ENCODE peak calls at places on chromosomes 12 and 14, in six cellular contexts. One of them, this sample, is unnamed.

GRCh38 chr14:43175896-43176295 is 1331.2 kb downstream of the FSCB start:
- DNase-seq in transverse colon: no peak
- DNase-seq in right lobe of liver: no peak
- DNase-seq in tibial nerve: no peak
- DNase-seq in H1: no peak
- DNase-seq in Peyer's patch: no peak
- DNase-seq in this sample: no peak

GRCh38 chr12:42766754-42767153 is 177.2 kb upstream of the PRICKLE1 start:
- DNase-seq in right lobe of liver: no peak
- DNase-seq in Peyer's patch: no peak
- DNase-seq in tibial nerve: no peak
- DNase-seq in H1: no peak
- DNase-seq in transverse colon: no peak
- DNase-seq in this sample: no peak

GRCh38 chr12:83664650-83665049 is 977.9 kb downstream of the TMTC2 start:
- DNase-seq in H1: no peak
- DNase-seq in Peyer's patch: no peak
- DNase-seq in tibial nerve: no peak
- DNase-seq in transverse colon: no peak
- DNase-seq in right lobe of liver: no peak
- DNase-seq in this sample: no peak

GRCh38 chr12:8030189-8030588 is 2.3 kb upstream of the FOXJ2 start:
- DNase-seq in H1: no peak
- DNase-seq in right lobe of liver: no peak
- DNase-seq in transverse colon: no peak
- DNase-seq in tibial nerve: no peak
- DNase-seq in Peyer's patch: no peak
- DNase-seq in this sample: no peak

GRCh38 chr14:95058491-95058890 is 98.8 kb downstream of the DICER1 start:
- DNase-seq in tibial nerve: no peak
- DNase-seq in transverse colon: no peak
- DNase-seq in H1: no peak
- DNase-seq in Peyer's patch: no peak
- DNase-seq in right lobe of liver: no peak
- DNase-seq in this sample: no peak

GRCh38 chr12:3157581-3158328 is 80.6 kb downstream of the TSPAN9 start:
- DNase-seq in right lobe of liver: no peak
- DNase-seq in Peyer's patch: peak; percentile 22
- DNase-seq in transverse colon: no peak
- DNase-seq in tibial nerve: no peak
- DNase-seq in H1: no peak
- DNase-seq in this sample: no peak

GRCh38 chr12:50625029-50625875 is 120.5 kb downstream of the DIP2B start:
- DNase-seq in right lobe of liver: no peak
- DNase-seq in transverse colon: no peak
- DNase-seq in tibial nerve: no peak
- DNase-seq in H1: no peak
- DNase-seq in Peyer's patch: no peak
- DNase-seq in this sample: no peak

GRCh38 chr12:69055706-69056105 is 122.7 kb upstream of the CPM start:
- DNase-seq in transverse colon: no peak
- DNase-seq in Peyer's patch: no peak
- DNase-seq in H1: no peak
- DNase-seq in tibial nerve: no peak
- DNase-seq in right lobe of liver: no peak
- DNase-seq in this sample: no peak

GRCh38 chr12:47881826-47882427 is 22.9 kb downstream of the VDR start:
- DNase-seq in right lobe of liver: no peak
- DNase-seq in tibial nerve: no peak
- DNase-seq in transverse colon: no peak
- DNase-seq in Peyer's patch: peak; percentile 68
- DNase-seq in H1: no peak
- DNase-seq in this sample: peak; percentile 59

GRCh38 chr12:75378354-75378753 is 12.5 kb upstream of the GLIPR1L2 start:
- DNase-seq in right lobe of liver: no peak
- DNase-seq in transverse colon: no peak
- DNase-seq in tibial nerve: no peak
- DNase-seq in H1: no peak
- DNase-seq in Peyer's patch: no peak
- DNase-seq in this sample: no peak

GRCh38 chr12:90712671-90713070 is 242.3 kb downstream of the CCER1 start:
- DNase-seq in Peyer's patch: no peak
- DNase-seq in tibial nerve: no peak
- DNase-seq in transverse colon: no peak
- DNase-seq in H1: no peak
- DNase-seq in right lobe of liver: no peak
- DNase-seq in this sample: peak; percentile 10

GRCh38 chr12:45421736-45422135 is 205.8 kb downstream of the ANO6 start:
- DNase-seq in tibial nerve: no peak
- DNase-seq in right lobe of liver: no peak
- DNase-seq in H1: no peak
- DNase-seq in Peyer's patch: no peak
- DNase-seq in transverse colon: no peak
- DNase-seq in this sample: no peak

GRCh38 chr12:31849090-31849687 is 110.0 kb upstream of the RESF1 start:
- DNase-seq in tibial nerve: no peak
- DNase-seq in right lobe of liver: no peak
- DNase-seq in H1: no peak
- DNase-seq in Peyer's patch: no peak
- DNase-seq in transverse colon: no peak
- DNase-seq in this sample: no peak

GRCh38 chr12:50641566-50641965 is 122.3 kb upstream of the ATF1 start:
- DNase-seq in right lobe of liver: no peak
- DNase-seq in transverse colon: no peak
- DNase-seq in tibial nerve: no peak
- DNase-seq in Peyer's patch: no peak
- DNase-seq in H1: no peak
- DNase-seq in this sample: no peak

GRCh38 chr14:22391908-22392307 is 197.1 kb downstream of the DAD1 start:
- DNase-seq in Peyer's patch: no peak
- DNase-seq in H1: no peak
- DNase-seq in right lobe of liver: peak; percentile 42
- DNase-seq in tibial nerve: no peak
- DNase-seq in transverse colon: peak; percentile 39
- DNase-seq in this sample: peak; percentile 8

GRCh38 chr14:74915426-74915825 is 7.6 kb downstream of the RPS6KL1 start:
- DNase-seq in H1: no peak
- DNase-seq in transverse colon: no peak
- DNase-seq in right lobe of liver: no peak
- DNase-seq in Peyer's patch: no peak
- DNase-seq in tibial nerve: no peak
- DNase-seq in this sample: no peak

DNA sequence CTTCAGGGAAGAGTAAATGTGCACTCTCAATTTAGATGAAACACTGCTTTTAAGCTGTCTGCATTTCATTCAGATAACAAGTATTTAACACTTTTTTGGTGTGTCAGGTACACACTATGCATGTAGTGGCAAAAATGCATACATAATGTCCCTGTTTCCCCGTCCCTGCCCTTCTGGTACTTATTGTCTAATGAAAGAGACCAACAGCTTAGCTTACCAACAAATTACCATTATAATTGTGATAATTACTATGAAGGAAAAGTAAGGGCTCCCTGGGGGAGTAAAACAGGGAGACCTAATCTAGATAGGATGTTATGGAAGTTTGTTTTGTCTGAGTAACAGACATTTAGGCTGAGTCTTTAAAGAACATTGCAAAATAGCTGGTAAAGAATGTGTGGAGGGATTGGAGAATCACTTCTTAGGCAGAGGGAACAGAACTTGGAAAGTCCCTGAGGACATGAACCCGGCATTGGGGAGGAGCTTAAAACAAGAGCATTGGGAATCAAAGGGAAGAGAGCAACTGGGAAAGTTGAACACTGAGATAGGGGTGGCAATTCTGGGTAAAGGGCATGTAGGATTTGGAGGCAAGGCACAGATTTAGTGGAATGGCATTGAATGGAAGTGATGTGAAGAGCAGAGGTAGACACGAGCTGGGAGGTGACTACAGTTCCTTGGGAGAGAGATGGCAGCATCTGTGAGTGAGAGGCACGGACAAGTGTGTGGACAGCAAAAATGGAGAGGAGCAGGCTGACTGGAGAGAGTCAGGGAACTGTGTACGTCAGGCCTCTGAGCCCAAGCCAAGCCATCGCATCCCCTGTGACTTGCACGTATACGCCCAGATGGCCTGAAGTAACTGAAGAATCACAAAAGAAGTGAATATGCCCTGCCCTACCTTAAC is 181.6 kb downstream of the GRIP1 start:
- DNase-seq in transverse colon: no peak
- DNase-seq in tibial nerve: no peak
- DNase-seq in H1: peak; percentile 61
- DNase-seq in Peyer's patch: no peak
- DNase-seq in right lobe of liver: no peak
- DNase-seq in this sample: no peak
- TF ChIP-seq POLR2A in transverse colon: no peak
- TF ChIP-seq POLR2A in tibial nerve: no peak
- TF ChIP-seq POLR2A in H1: no peak
- TF ChIP-seq POLR2A in Peyer's patch: no peak
- TF ChIP-seq POLR2A in right lobe of liver: no peak
- TF ChIP-seq POLR2A in this sample: no peak

GRCh38 chr12:122228092-122228491 is 2.2 kb upstream of the DIABLO start:
- DNase-seq in H1: no peak
- DNase-seq in tibial nerve: no peak
- DNase-seq in Peyer's patch: no peak
- DNase-seq in transverse colon: no peak
- DNase-seq in right lobe of liver: no peak
- DNase-seq in this sample: no peak

GRCh38 chr12:122227341-122227740 is 1.5 kb upstream of the DIABLO start:
- DNase-seq in tibial nerve: no peak
- DNase-seq in Peyer's patch: no peak
- DNase-seq in right lobe of liver: no peak
- DNase-seq in H1: no peak
- DNase-seq in transverse colon: no peak
- DNase-seq in this sample: no peak

GRCh38 chr12:122230798-122231197 is 4.9 kb upstream of the DIABLO start:
- DNase-seq in right lobe of liver: no peak
- DNase-seq in tibial nerve: no peak
- DNase-seq in Peyer's patch: no peak
- DNase-seq in H1: no peak
- DNase-seq in transverse colon: no peak
- DNase-seq in this sample: no peak

GRCh38 chr12:122226366-122227222 is 742 bp upstream of the DIABLO start:
- DNase-seq in Peyer's patch: no peak
- DNase-seq in tibial nerve: no peak
- DNase-seq in transverse colon: no peak
- DNase-seq in right lobe of liver: no peak
- DNase-seq in H1: no peak
- DNase-seq in this sample: no peak

DNA sequence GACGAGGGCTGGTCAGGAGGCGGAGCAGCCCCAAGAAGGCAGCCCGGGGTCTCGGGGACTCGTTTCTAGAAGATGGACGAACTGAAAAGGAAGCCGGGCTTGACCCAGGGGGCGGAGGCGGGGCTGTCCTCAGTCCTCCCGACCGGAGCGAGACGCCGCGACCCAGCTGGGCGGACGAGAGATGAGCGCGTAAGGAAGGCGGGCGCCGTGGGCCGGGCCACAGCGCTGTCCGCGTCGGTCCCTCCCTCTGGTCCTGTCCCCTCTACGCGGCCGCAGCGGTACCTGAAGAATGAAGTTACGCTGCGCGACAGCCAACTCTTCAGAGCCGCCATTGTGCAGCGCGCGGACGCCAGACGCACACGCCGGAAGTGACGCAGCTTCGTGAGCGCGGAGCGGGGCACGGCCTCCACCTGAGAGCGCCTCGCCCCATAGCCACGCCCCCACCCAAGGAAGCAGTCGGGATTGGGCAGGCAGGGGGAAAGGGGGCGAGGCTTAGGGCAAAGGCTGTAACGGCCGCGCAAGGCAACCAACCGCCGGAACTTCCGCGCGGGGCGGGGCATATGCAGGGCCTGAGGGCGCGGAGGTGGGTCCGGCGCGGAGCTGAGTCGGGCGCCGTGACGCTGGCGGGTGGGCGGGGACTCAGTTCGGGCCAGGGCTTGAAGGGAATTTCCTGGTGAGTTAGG is at the start of gene DIABLO:
- DNase-seq in tibial nerve: peak; percentile 99
- DNase-seq in Peyer's patch: peak; percentile 100
- DNase-seq in right lobe of liver: peak; percentile 100
- DNase-seq in H1: peak; percentile 99
- DNase-seq in transverse colon: peak; percentile 100
- DNase-seq in this sample: peak; percentile 97
- TF ChIP-seq POLR2A in tibial nerve: peak; percentile 95
- TF ChIP-seq POLR2A in Peyer's patch: peak; percentile 98
- TF ChIP-seq POLR2A in right lobe of liver: peak; percentile 94
- TF ChIP-seq POLR2A in H1: peak; percentile 97
- TF ChIP-seq POLR2A in transverse colon: peak; percentile 99
- TF ChIP-seq POLR2A in this sample: peak; percentile 92

GRCh38 chr12:116818948-116819832 is 62.1 kb downstream of the HRK start:
- DNase-seq in right lobe of liver: peak; percentile 92
- DNase-seq in Peyer's patch: peak; percentile 93
- DNase-seq in H1: peak; percentile 90
- DNase-seq in transverse colon: peak; percentile 92
- DNase-seq in tibial nerve: peak; percentile 73
- DNase-seq in this sample: peak; percentile 97
- TF ChIP-seq POLR2A in right lobe of liver: peak; percentile 55
- TF ChIP-seq POLR2A in Peyer's patch: no peak
- TF ChIP-seq POLR2A in H1: peak; percentile 83
- TF ChIP-seq POLR2A in transverse colon: peak; percentile 43
- TF ChIP-seq POLR2A in tibial nerve: peak; percentile 70
- TF ChIP-seq POLR2A in this sample: peak; percentile 71

GRCh38 chr12:21819236-21819635 is 44.7 kb upstream of the KCNJ8 start:
- DNase-seq in transverse colon: no peak
- DNase-seq in H1: no peak
- DNase-seq in right lobe of liver: no peak
- DNase-seq in Peyer's patch: no peak
- DNase-seq in tibial nerve: no peak
- DNase-seq in this sample: no peak
- TF ChIP-seq POLR2A in transverse colon: no peak
- TF ChIP-seq POLR2A in H1: no peak
- TF ChIP-seq POLR2A in right lobe of liver: no peak
- TF ChIP-seq POLR2A in Peyer's patch: no peak
- TF ChIP-seq POLR2A in tibial nerve: no peak
- TF ChIP-seq POLR2A in this sample: no peak

GRCh38 chr12:120227233-120228040 is 26.5 kb upstream of the RPLP0 start:
- DNase-seq in tibial nerve: no peak
- DNase-seq in Peyer's patch: peak; percentile 58
- DNase-seq in transverse colon: no peak
- DNase-seq in right lobe of liver: no peak
- DNase-seq in H1: no peak
- DNase-seq in this sample: no peak
- TF ChIP-seq POLR2A in tibial nerve: no peak
- TF ChIP-seq POLR2A in Peyer's patch: no peak
- TF ChIP-seq POLR2A in transverse colon: no peak
- TF ChIP-seq POLR2A in right lobe of liver: peak; percentile 24
- TF ChIP-seq POLR2A in H1: no peak
- TF ChIP-seq POLR2A in this sample: no peak